ENCODE peak calls at places on chromosomes 7 and 10, in five cellular contexts. T is fibroblast of pulmonary artery, A is nephron progenitor cell, N is mammary epithelial cell, D is epithelial cell of proximal tubule. Y is an unnamed sample.

GRCh38 chr10:1107004-1107403 is 50.8 kb downstream of the WDR37 start:
- DNase-seq in N (no peak), T (no peak), D (no peak), A (no peak), Y (no peak)

GRCh38 chr10:35563266-35563891 is 41.8 kb upstream of the GJD4 start:
- DNase-seq in T (peak), D (no peak), N (peak), A (peak), Y (peak)

GRCh38 chr7:80593869-80594587 is 44.4 kb upstream of the CD36 start:
- DNase-seq in T (peak), N (no peak), D (no peak), A (no peak), Y (no peak)

GRCh38 chr10:58511765-58512469 is 755 bp upstream of the BICC1 start:
- DNase-seq in D (no peak), A (peak), T (peak), N (no peak), Y (peak)

GRCh38 chr7:42831051-42831952 is 80.6 kb downstream of the C7orf25 start:
- DNase-seq in N (peak), D (no peak), T (peak), A (peak), Y (peak)

GRCh38 chr10:29472268-29473086 is 162.3 kb downstream of the SVIL start:
- DNase-seq in N (no peak), T (no peak), A (no peak), D (peak), Y (no peak)

GRCh38 chr10:49679480-49679893 is at the start of gene C10orf53:
- DNase-seq in D (no peak), N (peak), A (peak), T (peak), Y (peak)

GRCh38 chr7:50533849-50534248 is 31.4 kb downstream of the DDC start:
- DNase-seq in D (peak), T (no peak), A (no peak), N (no peak), Y (no peak)

GRCh38 chr7:157397751-157398691 is 61.2 kb downstream of the DNAJB6 start:
- DNase-seq in A (peak), T (peak), D (peak), N (peak), Y (peak)

GRCh38 chr10:89609730-89610393 is 35.2 kb downstream of the PANK1 start:
- DNase-seq in T (no peak), N (no peak), D (no peak), A (no peak), Y (no peak)

DNA sequence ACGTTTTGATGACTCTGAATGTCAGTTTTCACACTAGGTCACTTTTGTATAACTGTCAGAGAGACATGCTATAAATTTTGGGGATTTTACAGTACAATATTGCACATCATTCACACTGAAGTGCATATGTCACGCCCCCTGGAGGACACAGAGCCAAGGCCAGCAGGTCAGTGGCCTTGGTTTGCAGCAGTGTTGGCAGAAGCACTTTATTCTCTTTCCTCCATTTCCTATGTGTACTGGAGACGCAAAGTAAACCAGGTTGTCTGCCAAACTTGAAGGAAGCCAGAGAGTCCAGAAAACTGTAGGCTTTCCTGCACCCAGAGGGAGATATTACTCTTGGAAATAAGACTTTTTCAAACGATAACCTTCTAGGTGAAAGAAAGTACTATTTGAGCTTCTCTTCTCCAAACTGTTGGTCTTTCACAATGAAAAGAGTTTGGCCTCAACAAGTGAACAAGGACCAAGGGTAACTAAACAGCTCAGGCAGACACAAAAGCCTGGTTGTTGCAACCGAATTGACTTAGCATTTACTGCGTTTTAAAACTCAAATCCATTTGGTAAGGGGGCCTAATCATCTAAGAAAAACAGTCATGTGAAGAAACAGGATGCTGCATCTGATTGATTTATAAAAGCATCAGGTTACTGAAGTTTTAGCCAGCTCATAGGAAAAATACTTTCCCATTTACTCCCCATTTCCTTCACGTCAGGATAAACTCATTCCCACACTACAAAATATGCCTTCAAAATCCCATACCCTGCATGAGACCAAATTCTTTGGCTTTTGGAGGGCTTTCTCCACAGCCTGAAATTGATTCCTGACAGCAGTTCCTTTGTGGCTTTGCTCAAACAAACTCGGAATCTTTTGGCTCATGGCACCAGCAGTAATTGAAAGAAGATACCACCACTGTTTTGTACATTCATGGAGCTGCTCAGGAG is 83.0 kb upstream of the SEC61G start:
- DNase-seq in D (no peak), A (peak), N (no peak), T (peak), Y (peak)
- TF ChIP-seq CTCF in D (peak), A (peak), N (peak), T (peak), Y (peak)

GRCh38 chr7:138449580-138449979 is 10.5 kb upstream of the TRIM24 start:
- DNase-seq in N (no peak), D (no peak), A (peak), T (no peak), Y (no peak)
- TF ChIP-seq CTCF in N (no peak), D (peak), A (peak), T (peak), Y (peak)

GRCh38 chr7:116098175-116098574 is 67.6 kb upstream of the TFEC start:
- DNase-seq in N (no peak), A (no peak), T (no peak), D (no peak), Y (no peak)

GRCh38 chr7:116093516-116094301 is 63.1 kb upstream of the TFEC start:
- DNase-seq in N (no peak), T (no peak), A (no peak), D (no peak), Y (no peak)

GRCh38 chr7:116101709-116102108 is 71.1 kb upstream of the TFEC start:
- DNase-seq in D (no peak), A (no peak), T (peak), N (no peak), Y (no peak)

GRCh38 chr7:116097365-116098009 is 66.9 kb upstream of the TFEC start:
- DNase-seq in D (peak), N (peak), T (peak), A (no peak), Y (no peak)
- TF ChIP-seq CTCF in D (peak), N (peak), T (peak), A (peak), Y (peak)

GRCh38 chr7:143410523-143411004 is 1.9 kb upstream of the EPHA1 start:
- DNase-seq in N (no peak), D (no peak), A (no peak), T (peak), Y (no peak)

GRCh38 chr7:143407296-143408246 is 1.1 kb downstream of the EPHA1 start:
- DNase-seq in T (no peak), D (no peak), N (no peak), A (no peak), Y (no peak)

GRCh38 chr7:143405671-143406352 is 2.8 kb downstream of the EPHA1 start:
- DNase-seq in N (no peak), D (no peak), A (no peak), T (no peak), Y (no peak)

GRCh38 chr7:143408247-143408685 is 390 bp downstream of the EPHA1 start:
- DNase-seq in N (no peak), A (peak), D (no peak), T (no peak), Y (no peak)

DNA sequence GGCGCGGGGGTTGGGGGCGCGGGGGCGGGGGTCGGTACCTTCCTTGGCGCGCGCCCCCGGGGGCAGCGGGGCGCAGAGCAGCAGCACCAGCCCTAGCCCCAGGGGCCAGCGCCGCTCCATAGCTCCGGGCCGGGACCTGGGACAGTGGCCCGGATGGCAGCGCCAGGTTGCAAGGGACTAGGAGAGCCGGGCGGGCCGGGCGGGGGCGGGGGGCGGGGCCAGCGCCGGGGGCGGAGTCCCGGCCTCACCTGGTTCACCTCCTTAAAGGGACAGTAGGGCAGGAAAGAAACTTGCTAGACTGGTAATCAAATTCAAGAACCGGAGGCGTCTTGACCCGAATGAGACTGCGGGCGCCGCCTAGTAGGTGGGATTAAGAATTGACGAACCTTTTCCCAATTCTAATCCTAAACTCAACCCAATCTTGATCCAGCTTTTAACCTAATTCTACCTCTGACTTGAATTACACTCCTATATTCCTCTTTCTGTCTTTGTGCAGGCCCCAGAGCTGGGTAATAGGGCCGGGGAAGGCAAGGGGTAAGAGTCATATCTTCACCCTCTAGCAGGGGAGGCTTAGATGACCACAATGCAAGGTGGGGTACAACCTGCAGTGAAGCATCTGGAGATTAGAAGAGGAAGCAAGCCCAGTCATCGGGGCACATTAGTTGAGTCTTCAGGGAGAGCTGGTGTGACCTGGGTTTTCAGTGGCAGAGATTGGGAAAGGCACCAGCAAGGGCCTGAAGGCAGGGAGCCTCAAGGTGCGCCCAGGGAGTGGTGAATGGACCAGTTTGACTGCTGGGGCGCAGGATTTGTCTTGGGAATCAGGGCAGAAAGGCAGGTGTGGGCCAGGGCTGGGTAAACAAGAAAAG is at the start of gene EPHA1:
- DNase-seq in T (no peak), A (peak), N (peak), D (no peak), Y (no peak)
- TF ChIP-seq CTCF in T (peak), A (peak), N (peak), D (peak), Y (peak)

GRCh38 chr7:18610331-18610948 is 114.9 kb downstream of the HDAC9 start:
- DNase-seq in T (peak), N (peak), D (no peak), A (peak), Y (peak)
- TF ChIP-seq CTCF in T (peak), N (peak), D (peak), A (peak), Y (peak)

Y was measured in endothelial cell.